ENCODE peak calls at places on chromosomes 2 and 18, in four cellular contexts. A, K, F and V are unnamed samples.

GRCh38 chr2:70978388-70979357 is at the start of gene ANKRD53:
- DNase-seq in A (no peak), K (no peak), F (no peak), V (peak)

GRCh38 chr18:23191952-23192662 is 56.8 kb downstream of the CABLES1 start:
- DNase-seq in A (no peak), K (no peak), F (no peak), V (no peak)

GRCh38 chr2:179613299-179613651 is 248.1 kb downstream of the ZNF385B start:
- DNase-seq in A (no peak), K (no peak), F (no peak), V (no peak)

GRCh38 chr18:45009766-45010165 is 329.1 kb downstream of the SETBP1 start:
- DNase-seq in A (no peak), K (no peak), F (no peak), V (no peak)

GRCh38 chr2:239648607-239649006 is 247.8 kb upstream of the HDAC4 start:
- DNase-seq in A (no peak), K (no peak), F (no peak), V (no peak)

GRCh38 chr2:233497692-233498091 is 68.9 kb downstream of the USP40 start:
- DNase-seq in A (no peak), K (no peak), F (no peak), V (no peak)

GRCh38 chr2:101116348-101116747 is 34.8 kb downstream of the TBC1D8 start:
- DNase-seq in A (no peak), K (no peak), F (no peak), V (no peak)

GRCh38 chr2:181959508-181959907 is 26.1 kb upstream of the PPP1R1C start:
- DNase-seq in A (no peak), K (no peak), F (no peak), V (no peak)

GRCh38 chr2:53768233-53768542 is 584 bp downstream of the CHAC2 start:
- DNase-seq in A (no peak), K (no peak), F (no peak), V (peak)

GRCh38 chr2:69992310-69993047 is 31.0 kb upstream of the ASPRV1 start:
- DNase-seq in A (no peak), K (no peak), F (no peak), V (no peak)

GRCh38 chr2:63849381-63850203 is 7.9 kb downstream of the UGP2 start:
- DNase-seq in A (no peak), K (no peak), F (no peak), V (peak)

GRCh38 chr2:118672571-118673158 is 174.8 kb downstream of the EN1 start:
- DNase-seq in A (no peak), K (no peak), F (peak), V (no peak)

GRCh38 chr2:73028841-73029240 is 42.7 kb downstream of the SFXN5 start:
- DNase-seq in A (no peak), K (no peak), F (no peak), V (no peak)

GRCh38 chr2:53058526-53058925 is 709.1 kb upstream of the CHAC2 start:
- DNase-seq in A (no peak), K (no peak), F (no peak), V (no peak)

GRCh38 chr2:209579236-209579749 is 155.4 kb downstream of the MAP2 start:
- DNase-seq in A (no peak), K (no peak), F (no peak), V (peak)

GRCh38 chr2:37146062-37146461 is 10.7 kb downstream of the EIF2AK2 start:
- DNase-seq in A (no peak), K (no peak), F (no peak), V (no peak)

GRCh38 chr2:42290005-42290404 is 71.0 kb downstream of the COX7A2L start:
- DNase-seq in A (no peak), K (no peak), F (no peak), V (no peak)

GRCh38 chr2:120939595-120940318 is 204.1 kb downstream of the GLI2 start:
- DNase-seq in A (no peak), K (no peak), F (peak), V (no peak)

GRCh38 chr2:229235136-229235914 is 35.8 kb downstream of the PID1 start:
- DNase-seq in A (no peak), K (no peak), F (no peak), V (peak)

GRCh38 chr2:143974262-143974661 is 545.7 kb downstream of the ZEB2 start:
- DNase-seq in A (no peak), K (no peak), F (no peak), V (no peak)

GRCh38 chr2:178335218-178335617 is 115.8 kb downstream of the PRKRA start:
- DNase-seq in A (no peak), K (no peak), F (no peak), V (no peak)

GRCh38 chr2:70192516-70192915 is 1.7 kb upstream of the C2orf42 start:
- DNase-seq in A (no peak), K (no peak), F (no peak), V (no peak)

GRCh38 chr2:27954261-27954673 is 63.7 kb downstream of the BABAM2 start:
- DNase-seq in A (no peak), K (no peak), F (no peak), V (no peak)

GRCh38 chr2:163664610-163665009 is 71.2 kb downstream of the FIGN start:
- DNase-seq in A (peak), K (no peak), F (no peak), V (no peak)

GRCh38 chr2:20755132-20755800 is 67.6 kb downstream of the LDAH start:
- DNase-seq in A (no peak), K (no peak), F (no peak), V (no peak)

GRCh38 chr18:76943542-76944339 is 121.4 kb downstream of the ZNF236 start:
- DNase-seq in A (no peak), K (no peak), F (no peak), V (no peak)

DNA sequence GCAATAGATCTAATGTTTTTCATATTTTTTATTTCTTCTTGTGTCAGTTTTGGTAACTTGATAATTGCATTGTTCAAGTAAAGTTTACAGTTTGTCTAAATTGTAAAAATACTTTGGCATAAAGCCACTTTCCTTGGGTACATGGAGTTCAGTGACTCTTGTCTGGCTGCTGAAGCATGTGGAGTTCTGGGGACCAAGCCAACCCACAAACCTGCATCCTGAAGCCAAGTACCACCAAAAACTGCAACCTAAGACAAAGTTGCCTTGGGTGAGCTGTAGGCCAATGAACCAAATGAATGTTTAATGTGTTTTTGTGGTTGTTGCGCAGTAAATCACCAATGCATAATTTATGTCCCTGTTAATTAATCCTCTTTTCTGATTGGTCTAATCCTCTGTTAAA is 872.6 kb downstream of the BCL11A start:
- DNase-seq in A (no peak), K (no peak), F (no peak), V (no peak)
- TF ChIP-seq TCF7 in A (no peak), K (no peak), F (no peak), V (no peak)

GRCh38 chr2:224524657-224525056 is 60.5 kb downstream of the CUL3 start:
- DNase-seq in A (no peak), K (no peak), F (no peak), V (no peak)
- TF ChIP-seq TCF7 in A (no peak), K (no peak), F (no peak), V (no peak)

DNA sequence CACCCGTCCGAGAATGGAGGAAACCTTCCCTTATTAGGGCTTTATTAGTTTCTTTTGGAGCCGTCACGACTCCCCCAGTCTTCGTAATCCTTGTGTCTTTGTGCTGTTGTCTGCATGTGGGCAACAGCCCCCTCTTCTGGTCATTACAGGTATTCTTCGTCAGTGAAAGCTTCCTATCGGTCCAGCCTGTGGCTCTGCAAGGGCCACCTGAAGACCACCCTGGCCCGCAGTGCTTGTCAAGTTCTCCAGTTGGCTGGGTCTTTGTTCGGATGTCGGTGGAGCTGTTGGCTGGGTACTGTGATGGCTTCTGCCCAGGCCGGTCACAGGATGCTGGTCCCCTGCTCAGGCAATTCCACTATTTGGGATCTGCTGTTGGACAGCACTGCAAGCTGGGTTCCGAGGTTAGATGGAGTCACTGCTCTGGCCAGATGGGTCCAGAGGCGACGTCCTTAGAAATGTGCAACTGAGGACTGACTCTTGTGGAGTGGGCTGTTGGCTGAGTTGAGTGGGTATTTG is 19.2 kb downstream of the E2F6 start:
- DNase-seq in A (peak), K (no peak), F (peak), V (peak)
- TF ChIP-seq TCF7 in A (no peak), K (no peak), F (no peak), V (no peak)

GRCh38 chr2:175293776-175294175 is 112.3 kb upstream of the ATP5MC3 start:
- DNase-seq in A (no peak), K (no peak), F (no peak), V (no peak)
- TF ChIP-seq TCF7 in A (no peak), K (no peak), F (no peak), V (no peak)

GRCh38 chr18:60413944-60414547 is 41.5 kb upstream of the MC4R start:
- DNase-seq in A (peak), K (no peak), F (no peak), V (peak)
- TF ChIP-seq TCF7 in A (no peak), K (no peak), F (no peak), V (no peak)

GRCh38 chr2:220556658-220557057 is 929.2 kb downstream of the SLC4A3 start:
- DNase-seq in A (no peak), K (no peak), F (no peak), V (no peak)
- TF ChIP-seq TCF7 in A (no peak), K (no peak), F (no peak), V (no peak)

GRCh38 chr18:58045265-58046086 is 1.4 kb downstream of the NEDD4L start:
- DNase-seq in A (peak), K (no peak), F (peak), V (peak)

GRCh38 chr18:58043452-58044369 is at the start of gene NEDD4L:
- DNase-seq in A (peak), K (peak), F (peak), V (peak)

GRCh38 chr18:58042826-58043362 is 1.1 kb upstream of the NEDD4L start:
- DNase-seq in A (no peak), K (no peak), F (no peak), V (no peak)

GRCh38 chr18:58046087-58046793 is 2.2 kb downstream of the NEDD4L start:
- DNase-seq in A (peak), K (no peak), F (no peak), V (no peak)

GRCh38 chr18:58044370-58045264 is 591 bp downstream of the NEDD4L start:
- DNase-seq in A (no peak), K (no peak), F (peak), V (peak)
- TF ChIP-seq TCF7 in A (no peak), K (no peak), F (no peak), V (no peak)

DNA sequence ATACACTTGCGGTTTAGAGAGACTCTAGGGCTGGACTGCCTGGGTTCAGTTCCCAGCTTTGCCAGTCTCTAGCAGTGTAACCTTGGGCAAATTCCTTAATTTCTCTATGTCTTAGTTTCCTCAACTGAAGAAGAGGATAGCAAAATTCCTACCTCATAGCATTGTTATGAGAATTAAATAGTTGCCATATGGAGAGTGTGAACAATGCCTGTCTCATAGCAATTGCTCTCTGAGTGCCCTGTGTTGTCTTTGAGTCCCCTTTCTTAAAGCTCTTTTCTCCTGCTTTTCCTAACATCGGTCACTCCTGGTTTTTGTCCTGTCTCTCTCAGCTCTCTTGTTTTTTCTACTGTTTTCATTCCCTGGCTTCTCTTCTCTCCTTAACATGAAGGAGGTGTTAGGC is 116.8 kb upstream of the ALPP start:
- DNase-seq in A (no peak), K (no peak), F (no peak), V (no peak)
- TF ChIP-seq TCF7 in A (no peak), K (no peak), F (no peak), V (no peak)

GRCh38 chr2:62499430-62500060 is 6.5 kb downstream of the TMEM17 start:
- DNase-seq in A (no peak), K (no peak), F (no peak), V (no peak)

GRCh38 chr2:62504657-62505056 is 1.3 kb downstream of the TMEM17 start:
- DNase-seq in A (no peak), K (no peak), F (no peak), V (no peak)

GRCh38 chr2:62501059-62501458 is 4.9 kb downstream of the TMEM17 start:
- DNase-seq in A (no peak), K (no peak), F (no peak), V (no peak)

GRCh38 chr2:62505109-62505508 is 886 bp downstream of the TMEM17 start:
- DNase-seq in A (no peak), K (no peak), F (peak), V (no peak)

GRCh38 chr2:62501794-62502500 is 4.0 kb downstream of the TMEM17 start:
- DNase-seq in A (no peak), K (no peak), F (no peak), V (no peak)
- TF ChIP-seq TCF7 in A (no peak), K (no peak), F (no peak), V (no peak)

GRCh38 chr2:23746141-23746863 is 180.6 kb downstream of the ATAD2B start:
- DNase-seq in A (no peak), K (no peak), F (no peak), V (no peak)

GRCh38 chr2:23745068-23745725 is 181.7 kb downstream of the ATAD2B start:
- DNase-seq in A (no peak), K (no peak), F (no peak), V (no peak)

DNA sequence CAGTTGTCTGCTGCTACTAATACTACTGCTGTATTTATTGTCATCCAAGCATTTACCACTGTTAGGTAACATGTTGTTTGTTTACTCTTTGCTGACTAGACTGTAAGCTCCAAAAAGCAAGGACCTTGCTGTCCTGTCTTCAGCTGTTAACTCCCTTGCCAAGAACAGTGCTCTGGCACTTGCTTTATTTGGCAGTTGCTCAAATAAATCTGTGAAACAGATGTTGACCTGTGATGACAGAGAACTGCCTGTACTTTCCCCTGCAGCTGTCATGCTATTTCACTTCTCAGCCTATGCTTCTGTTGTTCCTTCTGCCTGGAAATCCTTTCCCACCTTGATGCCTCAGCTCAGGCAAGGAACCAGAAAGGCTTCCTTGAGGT is 181.2 kb downstream of the ATAD2B start:
- DNase-seq in A (no peak), K (no peak), F (no peak), V (no peak)
- TF ChIP-seq TCF7 in A (no peak), K (no peak), F (no peak), V (no peak)